ENCODE peak calls at places on chromosomes 3 and 15, in four cellular contexts. One of them, this sample, is unnamed.
A peak's percentile ranks its signal among the peaks of the same experiment; 100 is the strongest.

GRCh38 chr15:40087991-40088928 is 20.4 kb downstream of the BMF start:
- DNase-seq in H1: no peak
- DNase-seq in SK-N-SH: peak; percentile 26
- DNase-seq in GM12878: no peak
- DNase-seq in this sample: no peak

GRCh38 chr3:51975857-51976549 is 1.1 kb downstream of the ABHD14A start:
- DNase-seq in H1: peak; percentile 80
- DNase-seq in SK-N-SH: peak; percentile 89
- DNase-seq in GM12878: no peak
- DNase-seq in this sample: no peak

GRCh38 chr15:88586401-88587162 is 34.6 kb upstream of the AEN start:
- DNase-seq in H1: no peak
- DNase-seq in SK-N-SH: peak; percentile 72
- DNase-seq in GM12878: no peak
- DNase-seq in this sample: no peak

GRCh38 chr15:80160570-80161156 is 7.9 kb downstream of the FAH start:
- DNase-seq in H1: no peak
- DNase-seq in SK-N-SH: no peak
- DNase-seq in GM12878: peak; percentile 39
- DNase-seq in this sample: peak; percentile 44

GRCh38 chr3:129577356-129577755 is 29.1 kb downstream of the PLXND1 start:
- DNase-seq in H1: no peak
- DNase-seq in SK-N-SH: peak; percentile 77
- DNase-seq in GM12878: no peak
- DNase-seq in this sample: no peak

GRCh38 chr15:67240235-67241131 is 14.0 kb downstream of the AAGAB start:
- DNase-seq in H1: no peak
- DNase-seq in SK-N-SH: peak; percentile 57
- DNase-seq in GM12878: peak; percentile 8
- DNase-seq in this sample: no peak

GRCh38 chr15:54803139-54803808 is 393.5 kb downstream of the RSL24D1 start:
- DNase-seq in H1: no peak
- DNase-seq in SK-N-SH: no peak
- DNase-seq in GM12878: peak; percentile 19
- DNase-seq in this sample: no peak

GRCh38 chr3:59424268-59425010 is 374.6 kb upstream of the CFAP20DC start:
- DNase-seq in H1: no peak
- DNase-seq in SK-N-SH: no peak
- DNase-seq in GM12878: no peak
- DNase-seq in this sample: no peak

GRCh38 chr3:138441742-138442141 is 7.3 kb downstream of the ESYT3 start:
- DNase-seq in H1: no peak
- DNase-seq in SK-N-SH: peak; percentile 7
- DNase-seq in GM12878: no peak
- DNase-seq in this sample: no peak

GRCh38 chr3:52021869-52022268 is 26.2 kb upstream of the RPL29 start:
- DNase-seq in H1: no peak
- DNase-seq in SK-N-SH: peak; percentile 62
- DNase-seq in GM12878: no peak
- DNase-seq in this sample: no peak

GRCh38 chr15:29921130-29921601 is 98.9 kb upstream of the TJP1 start:
- DNase-seq in H1: no peak
- DNase-seq in SK-N-SH: no peak
- DNase-seq in GM12878: no peak
- DNase-seq in this sample: no peak

GRCh38 chr15:74120426-74120825 is 10.0 kb upstream of the ISLR2 start:
- DNase-seq in H1: no peak
- DNase-seq in SK-N-SH: no peak
- DNase-seq in GM12878: no peak
- DNase-seq in this sample: no peak

GRCh38 chr3:99697250-99697649 is 58.9 kb downstream of the COL8A1 start:
- DNase-seq in H1: no peak
- DNase-seq in SK-N-SH: no peak
- DNase-seq in GM12878: no peak
- DNase-seq in this sample: no peak

DNA sequence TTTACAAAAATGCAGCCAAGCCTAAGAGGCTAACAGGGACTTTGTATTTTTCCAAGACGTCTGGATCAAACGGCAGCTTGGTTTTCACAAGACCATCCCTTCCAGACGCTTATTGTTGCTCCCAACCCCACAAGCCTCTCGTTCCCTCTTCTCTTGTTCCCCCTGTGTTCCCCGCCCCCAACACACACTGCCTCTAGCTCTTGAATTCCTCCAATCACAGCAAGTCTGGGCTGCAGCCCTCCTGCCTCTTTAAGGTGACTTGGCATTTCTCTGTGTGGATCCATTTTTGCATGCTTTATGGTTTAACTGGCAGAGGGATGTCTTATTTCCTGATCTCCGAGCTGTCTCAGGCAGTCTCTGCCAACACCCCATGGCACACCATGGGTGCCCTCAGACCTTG is 182.2 kb downstream of the ABHD5 start:
- DNase-seq in H1: peak; percentile 45
- DNase-seq in SK-N-SH: no peak
- DNase-seq in GM12878: no peak
- DNase-seq in this sample: no peak
- TF ChIP-seq TAF1 in H1: no peak
- TF ChIP-seq TAF1 in SK-N-SH: peak; percentile 97
- TF ChIP-seq TAF1 in GM12878: no peak
- TF ChIP-seq TAF1 in this sample: no peak

GRCh38 chr15:98485451-98485850 is 162.9 kb upstream of the IGF1R start:
- DNase-seq in H1: no peak
- DNase-seq in SK-N-SH: no peak
- DNase-seq in GM12878: no peak
- DNase-seq in this sample: no peak
- TF ChIP-seq TAF1 in H1: no peak
- TF ChIP-seq TAF1 in SK-N-SH: no peak
- TF ChIP-seq TAF1 in GM12878: no peak
- TF ChIP-seq TAF1 in this sample: no peak

DNA sequence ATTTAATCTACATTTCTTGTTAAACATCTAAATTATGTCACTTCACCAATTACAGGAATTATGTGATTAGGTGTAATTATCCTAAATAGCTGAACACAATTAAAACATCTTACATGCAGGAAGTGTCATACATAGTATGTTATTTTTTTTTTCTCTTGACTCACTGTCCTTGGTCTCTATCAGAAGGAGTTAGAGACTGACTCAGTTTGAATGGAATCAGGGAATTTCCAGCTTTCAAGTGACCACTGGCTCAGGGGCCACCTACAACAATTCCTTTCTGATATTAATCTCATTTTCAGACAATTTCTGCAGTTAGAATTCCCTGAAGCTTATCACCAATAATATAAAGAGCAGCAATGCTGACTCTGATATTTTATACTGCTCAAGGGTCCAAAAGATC is 400.7 kb downstream of the ROBO1 start:
- DNase-seq in H1: no peak
- DNase-seq in SK-N-SH: no peak
- DNase-seq in GM12878: no peak
- DNase-seq in this sample: no peak
- TF ChIP-seq TAF1 in H1: no peak
- TF ChIP-seq TAF1 in SK-N-SH: no peak
- TF ChIP-seq TAF1 in GM12878: no peak
- TF ChIP-seq TAF1 in this sample: no peak

GRCh38 chr15:57566840-57567239 is 24.9 kb upstream of the MYZAP start:
- DNase-seq in H1: no peak
- DNase-seq in SK-N-SH: no peak
- DNase-seq in GM12878: no peak
- DNase-seq in this sample: no peak

GRCh38 chr15:57570994-57571393 is 20.7 kb upstream of the MYZAP start:
- DNase-seq in H1: no peak
- DNase-seq in SK-N-SH: no peak
- DNase-seq in GM12878: no peak
- DNase-seq in this sample: no peak

GRCh38 chr15:57565326-57565725 is 26.4 kb upstream of the MYZAP start:
- DNase-seq in H1: peak; percentile 53
- DNase-seq in SK-N-SH: no peak
- DNase-seq in GM12878: no peak
- DNase-seq in this sample: no peak

GRCh38 chr15:57570340-57570739 is 21.4 kb upstream of the MYZAP start:
- DNase-seq in H1: no peak
- DNase-seq in SK-N-SH: no peak
- DNase-seq in GM12878: no peak
- DNase-seq in this sample: no peak

GRCh38 chr15:57567909-57568308 is 23.8 kb upstream of the MYZAP start:
- DNase-seq in H1: no peak
- DNase-seq in SK-N-SH: no peak
- DNase-seq in GM12878: no peak
- DNase-seq in this sample: no peak
- TF ChIP-seq TAF1 in H1: no peak
- TF ChIP-seq TAF1 in SK-N-SH: no peak
- TF ChIP-seq TAF1 in GM12878: no peak
- TF ChIP-seq TAF1 in this sample: no peak

GRCh38 chr3:140424211-140424610 is 253.7 kb upstream of the TRIM42 start:
- DNase-seq in H1: no peak
- DNase-seq in SK-N-SH: no peak
- DNase-seq in GM12878: no peak
- DNase-seq in this sample: no peak
- TF ChIP-seq TAF1 in H1: no peak
- TF ChIP-seq TAF1 in SK-N-SH: no peak
- TF ChIP-seq TAF1 in GM12878: no peak
- TF ChIP-seq TAF1 in this sample: no peak

GRCh38 chr3:14429689-14430452 is 27.5 kb downstream of the SLC6A6 start:
- DNase-seq in H1: no peak
- DNase-seq in SK-N-SH: no peak
- DNase-seq in GM12878: no peak
- DNase-seq in this sample: no peak

GRCh38 chr3:14430706-14431470 is 28.5 kb downstream of the SLC6A6 start:
- DNase-seq in H1: no peak
- DNase-seq in SK-N-SH: no peak
- DNase-seq in GM12878: no peak
- DNase-seq in this sample: no peak

GRCh38 chr3:14429237-14429636 is 26.8 kb downstream of the SLC6A6 start:
- DNase-seq in H1: no peak
- DNase-seq in SK-N-SH: no peak
- DNase-seq in GM12878: no peak
- DNase-seq in this sample: no peak

GRCh38 chr3:14426305-14426620 is 23.9 kb downstream of the SLC6A6 start:
- DNase-seq in H1: no peak
- DNase-seq in SK-N-SH: no peak
- DNase-seq in GM12878: no peak
- DNase-seq in this sample: no peak

GRCh38 chr3:14428087-14429067 is 26.0 kb downstream of the SLC6A6 start:
- DNase-seq in H1: no peak
- DNase-seq in SK-N-SH: no peak
- DNase-seq in GM12878: no peak
- DNase-seq in this sample: no peak
- TF ChIP-seq TAF1 in H1: no peak
- TF ChIP-seq TAF1 in SK-N-SH: no peak
- TF ChIP-seq TAF1 in GM12878: no peak
- TF ChIP-seq TAF1 in this sample: no peak

GRCh38 chr3:158652463-158652862 is 8.1 kb downstream of the GFM1 start:
- DNase-seq in H1: no peak
- DNase-seq in SK-N-SH: no peak
- DNase-seq in GM12878: no peak
- DNase-seq in this sample: no peak
- TF ChIP-seq TAF1 in H1: no peak
- TF ChIP-seq TAF1 in SK-N-SH: no peak
- TF ChIP-seq TAF1 in GM12878: no peak
- TF ChIP-seq TAF1 in this sample: no peak

GRCh38 chr15:64807751-64808222 is 17.7 kb downstream of the PIF1 start:
- DNase-seq in H1: peak; percentile 95
- DNase-seq in SK-N-SH: no peak
- DNase-seq in GM12878: no peak
- DNase-seq in this sample: no peak
- TF ChIP-seq TAF1 in H1: peak; percentile 60
- TF ChIP-seq TAF1 in SK-N-SH: no peak
- TF ChIP-seq TAF1 in GM12878: no peak
- TF ChIP-seq TAF1 in this sample: no peak